ENCODE peak calls at places on chromosomes 11 and 22, in nine cellular contexts. O is brain microvascular endothelial cell; F is RWPE1; V is PC-9; M is tibial artery; Y is thyroid gland; J is CD4-positive, alpha-beta T cell; A is lung; N is AG04450. H is an unnamed sample.

GRCh38 chr22:45127866-45128265 is 35.9 kb upstream of the NUP50 start:
- DNase-seq in Y (no peak), A (no peak), V (no peak), M (no peak), O (peak; percentile 14), N (no peak), J (no peak), F (no peak), H (no peak)

GRCh38 chr11:122045181-122045586 is 70.8 kb downstream of the BLID start:
- DNase-seq in F (peak; percentile 80), J (no peak), N (peak; percentile 29), V (peak; percentile 46), O (peak; percentile 67), M (no peak), Y (no peak), A (no peak), H (no peak)

GRCh38 chr11:118522571-118523072 is 4.7 kb upstream of the TTC36 start:
- DNase-seq in O (peak; percentile 14), N (no peak), F (no peak), M (no peak), J (no peak), V (no peak), Y (no peak), A (no peak), H (no peak)

GRCh38 chr11:92451081-92451480 is 226.5 kb downstream of the FAT3 start:
- DNase-seq in F (no peak), J (no peak), A (no peak), M (no peak), Y (no peak), N (no peak), O (no peak), V (peak; percentile 21), H (no peak)

GRCh38 chr11:128509990-128510389 is 77.4 kb downstream of the ETS1 start:
- DNase-seq in N (no peak), J (no peak), Y (no peak), M (no peak), A (no peak), O (no peak), V (no peak), F (peak; percentile 34), H (no peak)

GRCh38 chr22:43996170-43996980 is 27.7 kb upstream of the PARVB start:
- DNase-seq in V (peak; percentile 32), J (peak; percentile 56), M (peak; percentile 72), F (no peak), N (no peak), O (no peak), A (peak; percentile 56), Y (peak; percentile 13), H (no peak)

GRCh38 chr22:32649515-32650200 is 151.8 kb upstream of the TIMP3 start:
- DNase-seq in M (peak; percentile 76), J (no peak), Y (no peak), N (no peak), O (peak; percentile 18), F (no peak), V (peak; percentile 53), A (no peak), H (no peak)

GRCh38 chr11:64226507-64227051 is 505 bp downstream of the NUDT22 start:
- DNase-seq in Y (peak; percentile 58), M (no peak), V (peak; percentile 63), O (no peak), F (no peak), N (no peak), A (no peak), J (no peak), H (no peak)

GRCh38 chr11:88179141-88179540 is 3.9 kb upstream of the RAB38 start:
- DNase-seq in F (peak; percentile 59), M (no peak), J (no peak), A (no peak), Y (no peak), N (no peak), V (peak; percentile 81), O (peak; percentile 44), H (no peak)

GRCh38 chr22:37483594-37484114 is 2.5 kb downstream of the MFNG start:
- DNase-seq in O (no peak), A (no peak), M (no peak), V (no peak), J (no peak), F (no peak), Y (peak; percentile 79), N (no peak), H (no peak)

GRCh38 chr11:110903830-110904229 is 191.6 kb upstream of the ARHGAP20 start:
- DNase-seq in N (no peak), O (peak; percentile 32), V (no peak), M (no peak), F (no peak), Y (no peak), J (no peak), A (no peak), H (no peak)

GRCh38 chr11:115670538-115671200 is 166.5 kb upstream of the CADM1 start:
- DNase-seq in V (no peak), F (no peak), N (no peak), O (no peak), Y (peak; percentile 15), M (no peak), A (no peak), J (no peak), H (no peak)

GRCh38 chr22:40472579-40472978 is 102.2 kb downstream of the SGSM3 start:
- DNase-seq in J (no peak), O (no peak), N (no peak), V (no peak), M (no peak), F (no peak), Y (no peak), A (no peak), H (no peak)

GRCh38 chr11:117199061-117199915 is at the start of gene TAGLN:
- DNase-seq in N (peak; percentile 91), V (no peak), O (peak; percentile 97), Y (peak; percentile 49), J (no peak), A (peak; percentile 64), M (peak; percentile 98), F (peak; percentile 86), H (no peak)

GRCh38 chr11:31500560-31500959 is 8.9 kb downstream of the IMMP1L start:
- DNase-seq in N (no peak), Y (no peak), F (no peak), V (no peak), J (no peak), A (no peak), M (no peak), O (no peak), H (no peak)

GRCh38 chr22:44591146-44591790 is 93.2 kb upstream of the RTL6 start:
- DNase-seq in Y (no peak), M (no peak), F (no peak), O (no peak), V (no peak), A (no peak), N (no peak), J (no peak), H (no peak)

GRCh38 chr11:13098067-13098466 is 89.0 kb downstream of the RASSF10 start:
- DNase-seq in M (no peak), A (no peak), Y (peak; percentile 14), J (no peak), O (no peak), N (no peak), V (peak; percentile 78), F (peak; percentile 85), H (peak; percentile 7)

GRCh38 chr11:46248270-46249102 is 29.0 kb upstream of the CREB3L1 start:
- DNase-seq in Y (no peak), M (no peak), O (peak; percentile 98), N (peak; percentile 89), A (no peak), J (no peak), F (peak; percentile 89), V (peak; percentile 85), H (no peak)

GRCh38 chr11:73585834-73586575 is 11.9 kb downstream of the FAM168A start:
- DNase-seq in V (peak; percentile 28), J (no peak), O (peak; percentile 41), N (peak; percentile 16), A (no peak), F (peak; percentile 6), M (no peak), Y (no peak), H (no peak)

GRCh38 chr22:22144858-22145257 is 99.7 kb upstream of the VPREB1 start:
- DNase-seq in M (no peak), J (no peak), O (no peak), F (no peak), A (no peak), N (no peak), Y (no peak), V (no peak), H (no peak)
- TF ChIP-seq CTCF in M (no peak), J (no peak), O (peak; percentile 18), F (no peak), A (no peak), N (peak; percentile 55), Y (no peak), V (no peak), H (no peak)

GRCh38 chr11:69641681-69642548 is 959 bp downstream of the CCND1 start:
- DNase-seq in V (no peak), Y (no peak), M (no peak), A (no peak), N (no peak), J (no peak), O (no peak), F (no peak), H (no peak)
- H3K27ac ChIP-seq in V (peak overlapping the region; percentile 85), Y (peak overlapping the region; percentile 96), M (peak overlapping the region; percentile 96), A (peak overlapping the region; percentile 91), N (peak overlapping the region; percentile 92), J (no peak overlapping the region), O (peak overlapping the region; percentile 87), F (peak overlapping the region; percentile 87), H (peak overlapping the region; percentile 79)

GRCh38 chr11:44456544-44457270 is 108.8 kb upstream of the CD82 start:
- DNase-seq in A (no peak), F (peak; percentile 10), J (no peak), Y (peak; percentile 13), M (no peak), N (no peak), V (no peak), O (no peak), H (no peak)
- TF ChIP-seq CTCF in A (no peak), F (peak; percentile 12), J (no peak), Y (no peak), M (peak; percentile 10), N (peak; percentile 27), V (peak; percentile 64), O (peak; percentile 70), H (no peak)

GRCh38 chr11:2466069-2466801 is 21.4 kb downstream of the KCNQ1 start:
- DNase-seq in V (no peak), O (no peak), J (no peak), A (no peak), Y (no peak), M (peak; percentile 52), N (no peak), F (no peak), H (no peak)

GRCh38 chr11:2463766-2464277 is 19.0 kb downstream of the KCNQ1 start:
- DNase-seq in V (no peak), O (no peak), F (no peak), A (no peak), Y (no peak), M (peak; percentile 50), J (no peak), N (no peak), H (no peak)

GRCh38 chr11:2462986-2463765 is 18.4 kb downstream of the KCNQ1 start:
- DNase-seq in J (no peak), F (no peak), M (peak; percentile 70), Y (peak; percentile 98), A (peak; percentile 86), O (no peak), V (peak; percentile 60), N (no peak), H (no peak)

GRCh38 chr11:2465201-2466068 is 20.6 kb downstream of the KCNQ1 start:
- DNase-seq in M (peak; percentile 63), Y (peak; percentile 92), A (no peak), J (no peak), O (no peak), V (no peak), N (no peak), F (no peak), H (no peak)

GRCh38 chr11:2464451-2465165 is 19.8 kb downstream of the KCNQ1 start:
- DNase-seq in J (no peak), F (no peak), O (no peak), M (peak; percentile 25), V (no peak), Y (no peak), A (no peak), N (no peak), H (no peak)
- H3K27ac ChIP-seq in J (no peak overlapping the region), F (no peak overlapping the region), O (no peak overlapping the region), M (no peak overlapping the region), V (no peak overlapping the region), Y (peak overlapping the region; percentile 100), A (no peak overlapping the region), N (no peak overlapping the region), H (no peak overlapping the region)